ENCODE peak calls at places on chromosomes 13 and 19, in eight cellular contexts. P, N, A, V, L, Z, C and R are unnamed samples.

GRCh38 chr19:11587973-11588631 is 9.2 kb upstream of the ZNF627 start:
- DNase-seq in N (no peak), A (no peak), Z (no peak), L (no peak), P (no peak), C (no peak), V (no peak), R (no peak)

GRCh38 chr13:82717249-82717648 is 1165.0 kb downstream of the SLITRK1 start:
- DNase-seq in L (no peak), N (no peak), Z (no peak), A (no peak), V (no peak), C (no peak), P (no peak), R (no peak)

GRCh38 chr13:81017525-81018152 is 676.7 kb upstream of the SPRY2 start:
- DNase-seq in Z (peak; percentile 16), C (no peak), V (no peak), L (no peak), N (no peak), P (no peak), A (no peak), R (no peak)

GRCh38 chr13:20953245-20953931 is 50.8 kb upstream of the XPO4 start:
- DNase-seq in A (no peak), L (no peak), V (peak; percentile 79), Z (no peak), C (no peak), N (no peak), P (no peak), R (no peak)

GRCh38 chr13:89490661-89491060 is 1819.5 kb downstream of the SLITRK5 start:
- DNase-seq in V (no peak), A (no peak), N (no peak), Z (no peak), C (no peak), L (no peak), P (no peak), R (no peak)

GRCh38 chr13:99018418-99019180 is 40.7 kb upstream of the DOCK9 start:
- DNase-seq in A (no peak), L (no peak), N (no peak), C (no peak), V (no peak), P (no peak), Z (no peak), R (no peak)

GRCh38 chr13:22757530-22758120 is 423.2 kb upstream of the SGCG start:
- DNase-seq in V (no peak), C (no peak), L (no peak), N (no peak), Z (no peak), A (no peak), P (no peak), R (no peak)

GRCh38 chr13:47707414-47707813 is 293.7 kb downstream of the SUCLA2 start:
- DNase-seq in V (no peak), A (no peak), L (no peak), Z (no peak), P (no peak), N (no peak), C (no peak), R (no peak)

GRCh38 chr13:63085851-63086250 is 1670.2 kb upstream of the PCDH20 start:
- DNase-seq in A (no peak), L (no peak), P (no peak), Z (no peak), C (no peak), N (no peak), V (no peak), R (no peak)

GRCh38 chr19:50933640-50934039 is 19.2 kb downstream of the KLK5 start:
- DNase-seq in Z (no peak), L (no peak), V (no peak), C (no peak), P (no peak), N (no peak), A (no peak), R (no peak)

GRCh38 chr13:51222510-51223283 is 499 bp downstream of the FAM124A start:
- DNase-seq in P (no peak), N (no peak), V (no peak), Z (no peak), C (no peak), L (no peak), A (no peak), R (no peak)

GRCh38 chr19:38849746-38850230 is at the start of gene HNRNPL:
- DNase-seq in C (no peak), L (no peak), A (no peak), P (peak; percentile 98), V (no peak), Z (no peak), N (no peak), R (no peak)

GRCh38 chr13:38687246-38688229 is 661 bp downstream of the FREM2 start:
- DNase-seq in V (peak; percentile 59), A (no peak), P (no peak), Z (no peak), C (no peak), N (no peak), L (peak; percentile 63), R (no peak)

GRCh38 chr13:76677047-76677446 is 209.2 kb downstream of the KCTD12 start:
- DNase-seq in C (peak; percentile 63), A (no peak), P (no peak), L (peak; percentile 64), Z (no peak), N (peak; percentile 75), V (no peak), R (no peak)

GRCh38 chr13:99542788-99543406 is 41.6 kb downstream of the TM9SF2 start:
- DNase-seq in L (no peak), A (no peak), P (no peak), V (no peak), Z (no peak), C (no peak), N (no peak), R (no peak)

GRCh38 chr19:38274734-38275133 is 10.4 kb downstream of the SPINT2 start:
- DNase-seq in Z (no peak), P (no peak), V (no peak), L (no peak), A (no peak), N (peak; percentile 71), C (peak; percentile 33), R (no peak)

GRCh38 chr19:21750586-21751128 is 16.7 kb downstream of the ZNF100 start:
- DNase-seq in C (no peak), Z (no peak), P (no peak), A (no peak), V (no peak), L (peak; percentile 49), N (no peak), R (no peak)

GRCh38 chr13:94658926-94659649 is 53.3 kb downstream of the SOX21 start:
- DNase-seq in N (no peak), P (no peak), C (no peak), V (no peak), L (no peak), A (no peak), Z (no peak), R (no peak)

GRCh38 chr19:13012690-13013608 is 17.7 kb downstream of the NFIX start:
- DNase-seq in V (no peak), P (no peak), A (no peak), C (peak; percentile 63), L (peak; percentile 93), N (no peak), Z (no peak), R (no peak)

GRCh38 chr19:13014921-13015280 is 19.6 kb downstream of the NFIX start:
- DNase-seq in C (no peak), Z (no peak), P (no peak), V (no peak), N (no peak), L (no peak), A (no peak), R (no peak)

GRCh38 chr19:13014101-13014920 is 19.0 kb downstream of the NFIX start:
- DNase-seq in V (no peak), P (no peak), Z (no peak), L (peak; percentile 71), C (no peak), N (no peak), A (no peak), R (no peak)

GRCh38 chr19:13012390-13012689 is 17.1 kb downstream of the NFIX start:
- DNase-seq in L (no peak), A (no peak), C (no peak), Z (no peak), V (no peak), N (no peak), P (no peak), R (no peak)

GRCh38 chr19:13013649-13014048 is 18.4 kb downstream of the NFIX start:
- DNase-seq in N (no peak), C (no peak), L (no peak), Z (no peak), P (no peak), V (no peak), A (no peak), R (no peak)
- H3K4me3 ChIP-seq in N (peak overlapping the region; percentile 41), C (peak overlapping the region; percentile 59), L (peak overlapping the region; percentile 70), Z (no peak overlapping the region), P (peak overlapping the region; percentile 44), V (no peak overlapping the region), A (no peak overlapping the region), R (peak overlapping the region; percentile 62)

DNA sequence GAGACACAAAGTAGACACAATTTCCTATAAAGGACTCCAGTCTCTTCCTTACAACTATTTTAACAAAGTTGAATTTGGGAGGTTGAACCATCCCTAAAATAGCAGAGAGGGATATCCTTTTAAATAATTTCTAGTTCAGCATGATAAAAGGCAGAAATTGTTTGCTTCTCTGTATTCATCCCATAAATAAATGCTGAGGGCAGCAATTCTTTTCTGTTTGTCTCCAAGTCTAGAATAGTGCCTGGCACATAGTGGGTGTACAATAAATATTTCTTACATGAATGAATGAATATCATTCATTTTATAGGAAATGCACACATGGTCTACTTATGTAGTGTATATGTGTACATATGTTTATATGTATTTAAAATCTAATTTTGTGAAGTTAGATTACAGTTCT is 12.3 kb downstream of the COL4A1 start:
- DNase-seq in V (no peak), L (no peak), A (no peak), Z (no peak), C (no peak), N (no peak), P (no peak), R (no peak)
- H3K27ac ChIP-seq in V (no peak overlapping the region), L (no peak overlapping the region), A (no peak overlapping the region), Z (no peak overlapping the region), C (peak overlapping the region; percentile 78), N (peak overlapping the region; percentile 2), P (no peak overlapping the region), R (no peak overlapping the region)

GRCh38 chr13:24272452-24273161 is 36.8 kb upstream of the C1QTNF9 start:
- DNase-seq in C (no peak), V (no peak), N (no peak), L (no peak), A (no peak), Z (no peak), P (no peak), R (peak; percentile 72)
- H3K4me3 ChIP-seq in C (peak overlapping the region; percentile 57), V (no peak overlapping the region), N (peak overlapping the region; percentile 50), L (peak overlapping the region; percentile 53), A (peak overlapping the region; percentile 54), Z (no peak overlapping the region), P (peak overlapping the region; percentile 32), R (peak overlapping the region; percentile 74)

DNA sequence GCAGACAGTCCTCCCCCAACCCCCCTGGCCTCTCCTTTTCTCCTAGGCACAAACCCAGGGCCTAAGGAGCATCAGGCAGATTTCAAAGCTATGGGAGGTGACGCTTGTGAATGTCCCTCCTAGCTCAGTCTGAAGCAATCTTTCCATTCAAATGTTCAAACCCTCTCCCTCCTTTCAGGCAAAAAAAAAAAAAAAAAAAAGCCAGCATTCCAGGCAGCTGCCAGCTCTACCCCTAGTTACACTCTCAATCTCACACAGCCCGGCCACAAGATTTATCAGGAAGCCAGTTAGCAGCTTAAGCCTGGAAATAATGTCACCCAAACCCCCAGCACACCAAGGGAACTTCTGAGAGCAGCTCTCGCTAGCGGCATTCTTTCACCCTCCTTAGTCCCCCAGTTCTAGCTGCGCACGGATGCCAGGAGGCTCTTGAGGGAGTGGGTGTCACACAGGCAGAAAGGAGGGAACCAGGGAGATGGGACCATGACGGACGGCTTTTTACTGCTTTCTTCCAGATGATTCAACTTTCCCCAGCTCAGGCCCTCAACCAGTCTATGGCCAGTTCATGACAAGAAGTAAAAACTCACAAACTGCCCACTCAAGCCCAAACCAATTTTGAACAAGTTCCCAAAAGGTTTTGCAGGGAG is 6.3 kb downstream of the SH3GL1 start:
- DNase-seq in Z (no peak), P (no peak), C (no peak), N (no peak), L (no peak), A (no peak), V (no peak), R (no peak)
- H3K27ac ChIP-seq in Z (no peak overlapping the region), P (no peak overlapping the region), C (no peak overlapping the region), N (no peak overlapping the region), L (no peak overlapping the region), A (peak overlapping the region; percentile 40), V (no peak overlapping the region), R (peak overlapping the region; percentile 8)